ENCODE peak calls at places on chromosomes 1 and 21, in four cellular contexts. O is hepatocyte, D is fibroblast of pulmonary artery, L is lung. X is an unnamed sample.
A peak's percentile ranks its signal among the peaks of the same experiment; 100 is the strongest.

GRCh38 chr1:67680486-67680885 is 4.5 kb upstream of the GADD45A start:
- DNase-seq in L (no peak), D (no peak), O (no peak), X (no peak)

GRCh38 chr1:161038523-161039153 is at the start of gene TSTD1:
- DNase-seq in O (peak; percentile 84), D (no peak), L (peak; percentile 85), X (peak; percentile 55)

GRCh38 chr21:20811702-20812101 is 186.5 kb upstream of the NCAM2 start:
- DNase-seq in O (no peak), L (no peak), D (no peak), X (no peak)

GRCh38 chr1:161227196-161227871 is 1.5 kb downstream of the TOMM40L start:
- DNase-seq in L (peak; percentile 86), O (peak; percentile 91), D (peak; percentile 83), X (peak; percentile 92)

GRCh38 chr1:204600203-204600602 is 84.0 kb downstream of the MDM4 start:
- DNase-seq in O (no peak), L (no peak), D (no peak), X (no peak)

GRCh38 chr1:26555550-26555981 is 26.0 kb downstream of the RPS6KA1 start:
- DNase-seq in D (peak; percentile 34), L (no peak), O (no peak), X (no peak)

GRCh38 chr1:46133181-46133658 is 791 bp upstream of the PIK3R3 start:
- DNase-seq in O (no peak), L (no peak), D (no peak), X (no peak)

GRCh38 chr1:94039514-94039870 is 81.5 kb downstream of the ABCA4 start:
- DNase-seq in L (peak; percentile 66), D (peak; percentile 84), O (peak; percentile 87), X (peak; percentile 84)

GRCh38 chr1:61496501-61496900 is 228.4 kb downstream of the TM2D1 start:
- DNase-seq in D (peak; percentile 77), L (no peak), O (no peak), X (peak; percentile 82)

GRCh38 chr1:229440821-229441537 is 7.1 kb upstream of the ACTA1 start:
- DNase-seq in D (peak; percentile 65), L (no peak), O (no peak), X (peak; percentile 71)

DNA sequence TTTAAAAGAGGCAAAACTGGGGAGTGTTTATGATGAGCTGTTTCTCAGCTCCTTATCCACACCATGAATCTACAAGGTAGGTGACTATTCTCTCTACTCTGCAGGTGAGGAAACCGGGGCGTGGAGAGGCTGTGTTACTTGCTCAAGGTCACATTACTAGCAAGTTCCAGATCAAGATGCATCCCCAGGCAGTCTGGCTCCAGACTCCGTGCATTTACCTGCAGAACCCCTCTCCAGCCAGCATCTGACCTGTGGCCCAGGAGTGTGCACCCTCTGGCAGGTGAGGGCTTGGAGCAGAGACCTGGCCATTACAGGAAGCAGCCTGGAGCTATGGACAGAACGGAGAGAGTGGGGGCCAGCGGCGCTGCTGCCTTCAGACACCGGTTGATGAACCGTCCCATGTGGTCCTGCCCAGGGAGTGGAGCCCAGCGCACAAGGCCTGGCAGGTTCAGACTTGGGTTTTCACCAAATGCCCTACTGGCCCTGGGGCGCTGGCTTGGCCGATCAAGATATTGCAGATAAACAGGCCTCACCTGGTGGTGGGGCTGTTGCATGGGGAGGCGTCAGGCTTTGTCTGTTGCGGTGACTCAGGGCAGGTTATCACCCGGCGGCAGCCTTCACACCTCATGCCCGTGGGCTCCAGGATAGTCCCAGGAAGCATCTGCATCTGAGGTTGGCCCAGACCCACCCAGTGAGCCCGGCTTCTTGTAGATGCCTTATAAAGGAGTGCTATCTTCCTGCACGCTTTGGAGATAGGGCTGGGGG is 29.2 kb upstream of the WNT4 start:
- DNase-seq in D (no peak), L (no peak), O (no peak), X (no peak)
- TF ChIP-seq CTCF in D (no peak), L (no peak), O (no peak), X (no peak)

GRCh38 chr1:89523597-89524368 is 846 bp upstream of the LRRC8B start:
- DNase-seq in D (no peak), L (no peak), O (peak; percentile 64), X (no peak)
- H3K4me3 ChIP-seq in D (peak overlapping the region; percentile 93), L (peak overlapping the region; percentile 87), O (peak overlapping the region; percentile 90), X (peak overlapping the region; percentile 94)

GRCh38 chr1:6472391-6472790 is 6.4 kb upstream of the TNFRSF25 start:
- DNase-seq in O (no peak), L (no peak), D (no peak), X (no peak)
- TF ChIP-seq CTCF in O (peak; percentile 20), L (no peak), D (peak; percentile 36), X (peak; percentile 34)

GRCh38 chr1:222546091-222546490 is 1.8 kb downstream of the HHIPL2 start:
- DNase-seq in O (no peak), L (no peak), D (no peak), X (no peak)

GRCh38 chr1:222546548-222547259 is 1.2 kb downstream of the HHIPL2 start:
- DNase-seq in D (peak; percentile 78), L (peak; percentile 33), O (peak; percentile 54), X (peak; percentile 3)

GRCh38 chr1:222543817-222544216 is 4.1 kb downstream of the HHIPL2 start:
- DNase-seq in L (no peak), D (no peak), O (no peak), X (no peak)

GRCh38 chr1:222547260-222547614 is 667 bp downstream of the HHIPL2 start:
- DNase-seq in D (no peak), O (no peak), L (no peak), X (no peak)

DNA sequence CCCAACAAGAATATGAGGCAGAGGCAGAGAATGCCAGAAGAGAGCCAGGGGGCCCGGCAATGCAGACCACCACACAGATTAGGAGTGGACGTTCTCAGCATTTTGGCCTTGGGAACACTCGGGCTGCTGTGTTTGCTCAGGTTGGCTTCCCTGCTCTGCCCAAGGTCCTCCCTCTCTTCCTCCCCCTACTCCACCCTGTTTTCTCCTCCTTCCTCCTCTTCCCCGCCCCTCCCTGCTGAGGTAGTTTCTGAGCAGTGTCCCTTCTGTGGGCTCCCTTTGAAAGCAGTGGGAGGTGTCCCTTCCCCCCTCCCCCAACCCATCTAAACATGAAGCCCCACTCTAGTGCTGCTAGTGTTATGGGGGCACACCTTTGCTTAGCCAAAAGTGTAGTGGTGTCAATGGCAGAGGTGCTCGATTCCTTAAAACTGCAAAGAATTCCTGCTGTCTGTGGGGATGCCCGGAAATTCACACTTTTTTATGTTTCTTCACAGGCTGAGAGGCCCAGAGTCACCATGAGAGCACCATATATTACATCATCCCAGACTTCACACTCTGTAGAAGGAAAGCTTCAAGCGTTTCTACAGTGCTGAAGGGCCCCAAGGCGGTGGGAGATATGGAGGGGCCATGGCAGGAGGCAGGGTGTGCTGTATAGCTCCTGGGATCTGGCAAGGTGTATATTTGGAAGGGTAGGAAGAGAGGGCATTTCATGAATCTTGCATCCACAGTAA is at the start of gene HHIPL2:
- DNase-seq in D (no peak), O (no peak), L (no peak), X (no peak)
- H3K4me3 ChIP-seq in D (no peak within 1 kb of the TSS), O (no peak within 1 kb of the TSS), L (no peak within 1 kb of the TSS), X (no peak within 1 kb of the TSS)

DNA sequence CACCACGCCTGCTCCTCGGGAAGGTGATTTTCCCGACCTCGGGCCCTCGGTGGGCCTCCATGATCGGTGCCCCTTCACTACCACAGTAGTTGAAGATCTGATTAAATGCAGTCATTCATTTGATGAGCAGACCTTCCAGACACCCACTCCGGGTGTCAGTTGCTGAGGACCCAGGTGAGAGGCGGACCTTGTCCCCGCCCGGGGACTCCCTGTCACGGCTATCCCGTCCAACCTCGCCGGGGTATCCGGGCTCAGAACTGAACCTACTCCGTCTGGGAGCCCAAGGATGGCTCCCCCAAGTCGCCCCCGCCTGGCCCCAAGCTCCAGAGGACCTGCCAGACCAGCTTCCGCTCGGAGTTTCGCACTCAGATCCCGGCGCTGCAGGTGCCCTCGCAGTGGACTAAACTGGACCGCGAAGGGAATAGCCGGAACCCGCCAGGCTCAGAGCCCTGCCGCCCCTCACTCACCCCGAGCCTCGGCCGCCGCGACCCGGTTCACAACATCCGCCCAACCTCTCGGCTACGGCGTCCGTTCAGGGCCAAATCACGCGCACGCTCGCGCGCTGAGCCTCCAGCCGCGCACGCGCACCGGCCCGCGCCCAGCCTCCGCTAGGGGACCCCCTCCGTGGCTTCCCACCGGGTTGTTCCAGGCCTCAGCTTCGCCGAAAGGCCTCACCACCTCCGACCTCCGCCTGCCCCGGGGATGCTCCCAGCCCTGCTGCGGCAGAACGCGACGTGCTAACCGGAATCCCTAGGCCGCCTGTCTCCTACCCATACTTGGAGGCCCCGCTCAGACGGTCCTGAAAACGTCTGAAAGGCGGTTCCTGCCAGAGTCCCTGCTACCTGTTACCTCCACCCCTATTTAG is 22.3 kb downstream of the RNU1-3 start:
- DNase-seq in D (peak; percentile 97), O (peak; percentile 100), L (peak; percentile 99), X (peak; percentile 100)
- TF ChIP-seq CTCF in D (peak; percentile 43), O (peak; percentile 58), L (peak; percentile 69), X (peak; percentile 43)

GRCh38 chr1:84759756-84760155 is 69.5 kb upstream of the SSX2IP start:
- DNase-seq in O (no peak), L (no peak), D (no peak), X (no peak)
- H3K4me3 ChIP-seq in O (no peak overlapping the region), L (no peak overlapping the region), D (no peak overlapping the region), X (no peak overlapping the region)

DNA sequence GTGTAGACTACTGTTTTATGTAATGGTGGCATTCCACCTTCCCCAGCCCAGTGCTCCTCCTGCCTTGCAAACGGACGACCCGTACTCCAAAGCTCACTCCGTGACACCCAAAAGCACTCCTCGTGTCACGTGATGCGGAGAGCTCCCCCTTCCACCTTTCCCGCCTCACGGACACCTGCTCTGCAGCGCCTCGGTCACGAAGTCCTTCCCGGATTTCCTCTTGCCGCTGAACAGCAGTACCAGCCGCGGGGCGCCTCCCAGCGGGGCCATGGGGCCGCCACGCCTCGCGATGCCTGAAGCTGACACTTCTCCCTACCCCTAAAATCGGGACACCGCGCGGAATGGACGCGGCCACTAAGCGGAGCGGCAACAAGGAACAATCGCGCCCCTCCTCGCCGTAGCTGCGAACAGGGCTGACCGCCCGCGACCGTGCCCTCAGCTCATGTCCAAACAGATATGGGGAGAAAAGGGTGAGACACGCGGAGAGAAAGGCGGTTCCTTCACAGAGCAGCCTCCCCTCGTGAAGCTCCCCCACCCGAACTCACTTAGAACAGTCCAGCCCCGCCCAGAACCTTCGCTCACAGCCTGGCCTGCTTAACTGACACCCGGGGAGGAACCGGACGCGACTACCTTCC is at the start of gene PMVK:
- DNase-seq in L (peak; percentile 96), D (peak; percentile 97), O (peak; percentile 97), X (peak; percentile 98)
- TF ChIP-seq CTCF in L (no peak), D (peak; percentile 21), O (peak; percentile 41), X (peak; percentile 45)

DNA sequence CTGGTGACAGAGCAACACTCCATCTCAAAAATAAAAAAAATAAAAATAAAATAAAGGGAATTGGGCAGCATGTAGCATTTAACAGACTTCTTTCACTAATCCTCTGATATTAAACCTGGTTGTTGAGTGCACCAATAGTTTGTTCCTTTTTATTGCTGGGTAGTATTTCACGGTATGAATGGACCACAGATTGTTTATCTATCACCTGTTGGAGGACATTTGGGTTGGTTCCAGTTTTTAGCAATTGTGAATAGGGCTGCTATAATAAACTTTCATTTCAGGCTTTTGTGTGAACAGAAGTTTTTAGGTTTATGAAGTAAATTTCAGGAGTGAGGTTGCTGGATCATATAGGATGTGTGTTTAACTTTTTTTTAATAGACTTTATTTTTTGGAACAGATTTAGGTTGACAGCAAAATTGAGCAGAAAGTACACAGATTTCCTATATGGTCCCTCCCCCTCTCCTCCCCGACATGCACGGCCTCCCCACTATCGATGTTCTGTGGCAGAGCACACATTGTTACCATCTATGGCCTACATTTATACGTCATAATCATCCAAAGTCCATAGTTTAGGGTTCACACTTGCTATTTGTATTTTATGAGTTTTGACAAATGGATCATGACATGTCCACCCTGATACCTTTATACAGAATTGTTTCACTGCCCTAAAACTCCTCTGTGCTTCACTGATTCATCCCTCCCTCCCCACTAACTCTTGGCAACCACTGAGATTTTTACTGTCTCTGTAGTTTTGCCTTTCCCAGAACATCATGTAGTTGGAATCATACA is 66.1 kb upstream of the TMPRSS2 start:
- DNase-seq in O (no peak), L (no peak), D (no peak), X (no peak)
- H3K4me3 ChIP-seq in O (no peak overlapping the region), L (no peak overlapping the region), D (no peak overlapping the region), X (no peak overlapping the region)

GRCh38 chr1:153490272-153491051 is 30.0 kb upstream of the S100A7 start:
- DNase-seq in O (peak; percentile 55), L (peak; percentile 42), D (peak; percentile 96), X (peak; percentile 17)
- TF ChIP-seq CTCF in O (no peak), L (no peak), D (no peak), X (no peak)